ENCODE peak calls at places on chromosomes 11 and 22, in ten cellular contexts. P is SK-N-SH, J is H1, D is colonic mucosa, B is right lobe of liver, A is adrenal gland, W is ovary, S is cardiac muscle cell, V is A549, K is brain microvascular endothelial cell. H is an unnamed sample.

GRCh38 chr11:105244157-105244820 is 104.7 kb upstream of the CARD18 start:
- DNase-seq in W (no peak), D (no peak), B (no peak), P (no peak), A (no peak), V (peak), K (peak), J (no peak), S (peak), H (no peak)

GRCh38 chr22:26713823-26714449 is 56.5 kb downstream of the MIAT start:
- DNase-seq in A (peak), D (no peak), P (no peak), B (no peak), S (peak), K (peak), V (peak), W (no peak), J (no peak), H (peak)

GRCh38 chr11:33543823-33544222 is 156.8 kb downstream of the C11orf91 start:
- DNase-seq in S (no peak), A (no peak), D (no peak), B (no peak), J (no peak), V (no peak), P (no peak), W (no peak), K (no peak), H (no peak)

GRCh38 chr11:100851584-100852152 is 164.6 kb downstream of the ARHGAP42 start:
- DNase-seq in V (no peak), K (no peak), P (no peak), S (no peak), A (no peak), J (no peak), B (no peak), W (no peak), D (no peak), H (no peak)

GRCh38 chr22:43541462-43542407 is 129.9 kb downstream of the MPPED1 start:
- DNase-seq in D (no peak), S (no peak), W (no peak), P (no peak), K (no peak), A (no peak), J (no peak), V (no peak), B (peak), H (no peak)

GRCh38 chr22:26835929-26836528 is 178.6 kb downstream of the MIAT start:
- DNase-seq in D (peak), W (peak), P (peak), S (peak), V (peak), B (no peak), K (peak), A (peak), J (peak), H (peak)

GRCh38 chr11:74470526-74470925 is 3.2 kb upstream of the KCNE3 start:
- DNase-seq in J (no peak), V (no peak), S (no peak), A (no peak), D (no peak), B (no peak), P (no peak), W (peak), K (no peak), H (no peak)

GRCh38 chr11:19605500-19606371 is 106.9 kb upstream of the NAV2 start:
- DNase-seq in K (no peak), A (no peak), V (no peak), D (no peak), S (no peak), P (no peak), W (no peak), J (no peak), B (no peak), H (no peak)

GRCh38 chr11:46528445-46529085 is 65.3 kb downstream of the AMBRA1 start:
- DNase-seq in S (no peak), V (no peak), A (no peak), J (no peak), B (no peak), K (no peak), P (no peak), W (no peak), D (no peak), H (no peak)

GRCh38 chr22:37263966-37264887 is 18.1 kb upstream of the CYTH4 start:
- DNase-seq in S (no peak), W (peak), V (peak), K (no peak), A (no peak), D (no peak), J (no peak), P (no peak), B (peak), H (no peak)

GRCh38 chr11:95684701-95685100 is 104.9 kb downstream of the FAM76B start:
- DNase-seq in P (no peak), A (no peak), W (no peak), K (no peak), D (no peak), B (no peak), S (no peak), V (no peak), J (no peak), H (no peak)

GRCh38 chr11:63837027-63837688 is 1.8 kb upstream of the MARK2 start:
- DNase-seq in D (peak), A (peak), S (peak), B (peak), K (peak), V (peak), J (no peak), P (peak), W (peak), H (peak)

GRCh38 chr11:29351301-29351873 is 665.4 kb downstream of the KCNA4 start:
- DNase-seq in W (no peak), A (no peak), J (no peak), P (no peak), D (no peak), K (no peak), B (no peak), S (no peak), V (no peak), H (no peak)

GRCh38 chr11:77411238-77411637 is 62.7 kb downstream of the PAK1 start:
- DNase-seq in A (peak), J (no peak), S (peak), V (peak), W (peak), D (peak), B (peak), P (no peak), K (peak), H (no peak)

GRCh38 chr11:78791964-78792363 is 217.3 kb upstream of the NARS2 start:
- DNase-seq in B (no peak), D (no peak), P (no peak), A (no peak), V (no peak), W (no peak), S (no peak), J (no peak), K (no peak), H (no peak)

GRCh38 chr11:28606930-28607329 is 498.7 kb downstream of the METTL15 start:
- DNase-seq in A (no peak), V (no peak), K (peak), J (no peak), D (no peak), S (no peak), B (no peak), W (no peak), P (no peak), H (no peak)

GRCh38 chr11:6357222-6357621 is 33.1 kb upstream of the SMPD1 start:
- DNase-seq in K (peak), B (no peak), S (no peak), W (peak), P (no peak), V (peak), D (peak), J (no peak), A (peak), H (peak)

GRCh38 chr22:49925525-49926128 is 7.2 kb downstream of the CRELD2 start:
- DNase-seq in W (no peak), J (no peak), A (no peak), P (no peak), S (no peak), B (no peak), K (no peak), D (no peak), V (no peak), H (no peak)

GRCh38 chr11:96149743-96150555 is 193.0 kb downstream of the MAML2 start:
- DNase-seq in V (peak), W (no peak), P (no peak), S (no peak), D (no peak), K (peak), J (no peak), A (no peak), B (no peak), H (no peak)

GRCh38 chr11:104060004-104060403 is 23.6 kb downstream of the DDI1 start:
- DNase-seq in S (no peak), K (no peak), W (no peak), D (no peak), A (no peak), P (peak), J (no peak), V (no peak), B (no peak), H (no peak)

GRCh38 chr11:108886608-108887007 is 221.7 kb downstream of the DDX10 start:
- DNase-seq in P (no peak), B (no peak), K (peak), S (no peak), A (no peak), W (no peak), D (no peak), V (peak), J (no peak), H (no peak)

GRCh38 chr11:21814169-21814568 is 378.7 kb upstream of the ANO5 start:
- DNase-seq in P (no peak), S (no peak), B (no peak), K (peak), W (no peak), D (no peak), A (no peak), J (no peak), V (peak), H (no peak)

GRCh38 chr11:69465236-69466000 is 16.0 kb upstream of the LINC01488 start:
- DNase-seq in V (no peak), A (no peak), D (peak), J (no peak), W (no peak), P (no peak), K (no peak), S (no peak), B (peak), H (peak)

GRCh38 chr11:59552844-59553243 is 41.5 kb downstream of the OR4D9 start:
- DNase-seq in K (no peak), B (no peak), V (no peak), D (no peak), J (no peak), A (peak), P (no peak), S (no peak), W (no peak), H (no peak)
- H3K4me3 ChIP-seq in K (no peak), B (no peak), V (peak), D (no peak), J (no peak), A (peak), P (no peak), S (no peak), W (no peak), H (no peak)

GRCh38 chr22:30246962-30247376 is 410 bp upstream of the LIF start:
- DNase-seq in W (no peak), S (no peak), A (no peak), D (peak), K (no peak), P (peak), V (no peak), B (no peak), J (no peak), H (no peak)

GRCh38 chr22:30243671-30244465 is 2.7 kb downstream of the LIF start:
- DNase-seq in D (no peak), J (no peak), P (no peak), V (no peak), W (no peak), B (no peak), A (no peak), S (no peak), K (no peak), H (no peak)

GRCh38 chr22:30245985-30246901 is at the start of gene LIF:
- DNase-seq in A (no peak), S (peak), K (peak), D (peak), V (no peak), P (peak), B (no peak), W (no peak), J (no peak), H (peak)

GRCh38 chr22:30247561-30247960 is 1.0 kb upstream of the LIF start:
- DNase-seq in S (no peak), J (no peak), D (peak), W (no peak), A (no peak), V (no peak), B (no peak), P (no peak), K (no peak), H (no peak)

GRCh38 chr22:30245181-30245984 is 1.2 kb downstream of the LIF start:
- DNase-seq in K (no peak), B (no peak), W (no peak), V (no peak), P (no peak), S (no peak), D (peak), J (no peak), A (no peak), H (no peak)
- H3K27ac ChIP-seq in K (peak), B (no peak), W (no peak), V (peak), P (no peak), S (no peak), D (peak), J (no peak), A (no peak), H (no peak)

DNA sequence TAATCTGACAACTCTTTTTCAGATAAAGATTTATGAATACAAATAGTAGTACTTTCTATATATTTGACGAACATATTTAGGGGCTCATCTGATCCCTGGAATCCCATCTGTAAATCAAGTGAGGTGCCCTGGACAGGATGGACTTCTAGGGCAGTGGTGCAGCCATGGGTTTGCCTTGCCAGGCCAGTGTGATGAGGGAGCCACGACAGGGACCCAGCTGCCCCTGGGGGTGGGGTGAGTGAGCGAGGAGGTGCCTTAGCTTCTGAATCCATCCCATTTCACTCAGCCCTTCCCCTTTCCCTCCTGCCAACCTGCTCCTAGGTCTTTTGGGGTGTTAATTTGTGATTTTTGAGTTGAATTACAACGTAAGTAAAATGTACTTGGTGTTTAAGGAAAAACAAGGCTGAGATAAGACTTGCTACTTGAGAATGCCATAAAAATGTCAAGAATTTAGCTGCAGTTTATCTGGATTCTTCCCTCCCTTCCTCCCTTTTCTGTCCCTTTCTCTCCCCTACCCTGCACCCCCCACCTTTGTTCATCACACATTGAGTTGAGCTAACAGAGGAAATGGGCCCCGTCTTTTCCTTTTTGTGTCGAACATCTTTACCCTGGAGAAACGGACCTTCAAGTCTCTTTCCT is 60.8 kb downstream of the PPFIBP2 start:
- DNase-seq in B (no peak), V (no peak), K (no peak), J (no peak), S (no peak), W (no peak), D (no peak), P (no peak), A (no peak), H (no peak)
- H3K4me3 ChIP-seq in B (peak), V (no peak), K (no peak), J (no peak), S (no peak), W (no peak), D (no peak), P (no peak), A (no peak), H (no peak)

GRCh38 chr11:62547691-62548281 is 1.2 kb upstream of the AHNAK start:
- DNase-seq in P (no peak), J (no peak), V (peak), W (no peak), K (no peak), A (no peak), S (peak), D (peak), B (peak), H (peak)
- H3K27ac ChIP-seq in P (peak), J (no peak), V (peak), W (peak), K (no peak), A (peak), S (peak), D (peak), B (peak), H (peak)

H was measured in right cardiac atrium.